ENCODE peak calls at places on chromosomes 11 and 22, in eight cellular contexts. W is kidney, R is cardiac muscle cell, D is left lung, M is GM23248, V is epithelial cell of esophagus, Y is astrocyte of the spinal cord, T is mucosa of descending colon. H is an unnamed sample.

GRCh38 chr11:67441731-67442401 is 1.4 kb downstream of the CORO1B start:
- DNase-seq in W (peak), R (no peak), D (no peak), M (no peak), V (no peak), Y (no peak), T (no peak), H (no peak)

GRCh38 chr11:71962428-71963038 is 33.7 kb downstream of the RNF121 start:
- DNase-seq in W (no peak), R (peak), D (no peak), M (peak), V (no peak), Y (peak), T (no peak), H (no peak)

GRCh38 chr11:86571273-86571948 is 101.0 kb downstream of the ME3 start:
- DNase-seq in W (no peak), R (peak), D (no peak), M (no peak), V (no peak), Y (no peak), T (no peak), H (no peak)

GRCh38 chr11:78424334-78425270 is 7.0 kb upstream of the GAB2 start:
- DNase-seq in W (no peak), R (peak), D (no peak), M (peak), V (no peak), Y (no peak), T (no peak), H (no peak)

GRCh38 chr22:35425971-35426800 is 26.2 kb downstream of the MCM5 start:
- DNase-seq in W (peak), R (no peak), D (no peak), M (peak), V (peak), Y (no peak), T (no peak), H (no peak)

GRCh38 chr11:134045799-134046635 is 22.9 kb upstream of the JAM3 start:
- DNase-seq in W (no peak), R (peak), D (no peak), M (no peak), V (peak), Y (no peak), T (no peak), H (peak)

GRCh38 chr22:48106215-48106614 is 1343.8 kb downstream of the TBC1D22A start:
- DNase-seq in W (no peak), R (no peak), D (no peak), M (no peak), V (no peak), Y (no peak), T (no peak), H (no peak)

GRCh38 chr11:6545917-6546605 is 49.0 kb downstream of the DNHD1 start:
- DNase-seq in W (no peak), R (no peak), D (no peak), M (no peak), V (no peak), Y (no peak), T (no peak), H (no peak)

GRCh38 chr11:115737875-115738274 is 233.7 kb upstream of the CADM1 start:
- DNase-seq in W (no peak), R (no peak), D (no peak), M (no peak), V (no peak), Y (no peak), T (no peak), H (no peak)

GRCh38 chr11:66706989-66707388 is 22.0 kb downstream of the SPTBN2 start:
- DNase-seq in W (no peak), R (no peak), D (no peak), M (no peak), V (no peak), Y (no peak), T (no peak), H (no peak)

GRCh38 chr22:19122752-19123492 is 710 bp upstream of the DGCR2 start:
- DNase-seq in W (no peak), R (peak), D (no peak), M (peak), V (no peak), Y (no peak), T (no peak), H (peak)

GRCh38 chr22:29784451-29785361 is 17.5 kb downstream of the UQCR10 start:
- DNase-seq in W (peak), R (peak), D (peak), M (peak), V (no peak), Y (no peak), T (no peak), H (peak)

DNA sequence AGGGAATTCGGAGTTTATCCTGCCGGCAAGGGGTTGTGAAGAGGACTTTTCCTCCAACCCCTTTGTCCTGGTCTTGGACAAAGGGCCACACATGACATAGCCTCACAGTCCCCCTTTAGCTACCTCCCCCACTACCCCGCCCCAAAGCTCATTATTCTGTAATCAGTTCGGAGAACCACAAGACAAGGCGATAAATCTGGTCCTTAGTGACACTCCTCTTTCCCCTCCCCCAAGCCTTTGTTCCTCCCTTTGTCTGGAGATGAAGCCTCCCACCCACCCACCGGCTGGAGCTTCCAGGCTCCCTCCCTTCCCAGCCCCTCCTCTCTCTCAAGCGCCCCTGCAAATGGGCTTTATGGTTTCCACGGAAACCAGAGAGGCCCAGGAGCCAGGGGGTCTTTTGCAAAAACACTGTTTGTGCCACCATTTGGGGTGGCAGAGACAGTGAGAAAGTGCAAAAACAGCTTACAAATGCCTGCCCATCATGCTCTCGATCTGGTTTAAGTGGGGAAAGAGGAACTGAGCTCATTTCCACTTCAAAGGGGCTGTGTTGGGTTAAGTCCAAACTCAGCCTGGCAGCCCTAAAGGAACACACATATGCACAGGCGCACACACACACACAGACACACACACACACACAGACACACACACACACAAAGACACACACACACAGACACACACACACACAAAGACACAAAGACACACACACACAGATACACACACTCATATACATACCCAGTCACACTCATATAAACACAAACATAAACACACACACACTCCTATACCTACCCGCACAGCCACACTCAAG is 23.6 kb downstream of the APLNR start:
- DNase-seq in W (no peak), R (peak), D (no peak), M (no peak), V (no peak), Y (peak), T (no peak), H (no peak)
- H3K4me3 ChIP-seq in W (no peak), R (no peak), D (no peak), M (no peak), V (no peak), Y (no peak), T (no peak), H (no peak)

GRCh38 chr22:45262931-45263789 is 21.6 kb upstream of the UPK3A start:
- DNase-seq in W (peak), R (no peak), D (peak), M (peak), V (no peak), Y (no peak), T (no peak), H (no peak)
- H3K4me3 ChIP-seq in W (no peak), R (no peak), D (no peak), M (no peak), V (no peak), Y (no peak), T (no peak), H (no peak)

GRCh38 chr11:120969993-120970392 is 53.9 kb upstream of the TBCEL start:
- DNase-seq in W (no peak), R (no peak), D (no peak), M (peak), V (no peak), Y (no peak), T (no peak), H (no peak)
- H3K4me3 ChIP-seq in W (no peak), R (no peak), D (no peak), M (no peak), V (no peak), Y (no peak), T (no peak), H (no peak)

DNA sequence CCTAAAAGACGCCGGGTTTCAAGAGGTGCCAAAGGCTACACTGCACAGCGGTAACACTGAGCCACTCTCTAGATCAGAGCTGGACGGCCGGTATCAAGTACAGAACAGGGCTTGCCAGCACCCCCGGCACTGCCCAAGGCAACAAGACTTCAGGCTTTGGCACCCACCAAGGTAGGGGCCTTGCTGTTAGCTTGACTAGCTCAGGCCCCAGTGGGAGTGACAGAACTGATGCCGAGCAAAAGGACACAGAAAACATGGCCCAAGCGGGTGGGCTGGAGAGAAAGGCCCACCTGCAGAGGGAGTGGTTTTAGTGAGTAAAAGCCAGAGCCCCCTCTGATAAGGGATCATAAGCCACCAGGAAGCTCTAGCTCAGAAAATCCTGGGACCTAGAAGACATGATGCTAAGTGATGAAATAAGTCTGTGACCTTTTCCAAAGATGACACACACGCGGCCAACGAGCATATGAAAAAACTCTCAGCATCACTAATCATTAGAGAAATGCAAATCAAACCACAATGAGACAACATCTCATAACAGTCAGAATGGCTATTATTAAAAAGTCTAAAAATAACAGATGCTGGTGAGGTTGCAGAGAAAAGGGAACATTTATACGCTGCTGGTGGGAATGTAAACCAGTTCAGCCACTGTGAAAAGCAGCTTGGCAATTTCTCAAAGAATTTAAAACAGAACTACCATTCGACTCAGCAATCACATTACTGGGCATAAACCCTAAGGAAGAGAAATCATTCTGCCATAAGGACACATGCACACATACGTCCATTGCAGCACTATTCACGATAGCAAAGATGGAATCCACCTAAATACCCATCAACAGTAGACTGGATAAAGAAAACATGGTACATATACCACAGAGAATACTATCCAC is 12.9 kb downstream of the EHD1 start:
- DNase-seq in W (no peak), R (peak), D (no peak), M (peak), V (peak), Y (peak), T (no peak), H (no peak)
- H3K4me3 ChIP-seq in W (no peak), R (no peak), D (no peak), M (peak), V (no peak), Y (no peak), T (no peak), H (no peak)

DNA sequence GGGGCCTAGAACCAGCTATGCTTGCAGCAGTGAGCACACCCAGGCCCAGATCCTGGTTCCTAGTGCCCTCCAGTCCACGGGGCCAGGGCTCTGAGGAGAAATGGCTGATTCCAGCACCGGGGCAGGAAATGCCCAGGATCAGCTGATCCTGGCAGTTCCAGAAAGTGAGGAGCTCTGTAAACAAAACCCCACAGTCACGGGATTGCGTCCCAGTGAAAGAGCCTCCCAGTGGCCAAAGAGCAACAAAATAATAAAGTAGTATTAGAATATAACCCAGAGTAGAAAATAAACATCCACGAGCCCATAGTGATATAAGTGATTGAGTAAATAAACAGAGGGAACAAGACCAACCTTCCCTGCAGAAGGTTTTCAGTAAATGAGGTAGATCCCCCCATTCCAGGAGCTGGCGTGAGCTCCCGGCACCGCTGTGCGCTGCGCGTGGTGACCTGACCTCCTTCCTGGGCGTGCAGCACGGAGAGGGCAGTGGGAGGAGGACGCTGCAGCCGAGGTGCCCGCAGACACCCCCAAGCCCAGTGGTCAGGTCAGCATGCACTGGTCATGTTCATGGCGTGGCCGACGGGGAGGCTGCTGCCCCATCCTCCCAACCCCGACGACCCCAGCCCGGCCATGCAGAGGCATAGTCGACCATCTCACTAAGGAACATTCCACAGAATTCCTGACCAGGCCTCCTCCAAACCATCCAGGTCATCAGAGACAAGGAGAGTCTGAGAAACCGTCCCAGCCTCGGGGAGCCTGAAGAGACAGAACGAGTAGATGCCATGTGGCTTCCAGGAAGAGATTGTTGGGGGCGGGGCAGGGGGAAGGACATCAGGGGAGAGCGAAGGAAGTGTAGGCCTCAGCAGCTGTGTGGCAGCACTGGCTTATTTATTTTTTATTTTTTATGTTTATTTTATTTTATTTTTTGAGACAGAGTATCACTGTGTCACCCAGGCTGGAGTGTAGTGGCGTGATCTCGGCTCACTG is 19.9 kb downstream of the PTDSS2 start:
- DNase-seq in W (peak), R (peak), D (peak), M (peak), V (peak), Y (peak), T (no peak), H (peak)
- H3K4me3 ChIP-seq in W (peak), R (no peak), D (no peak), M (peak), V (peak), Y (no peak), T (no peak), H (no peak)

GRCh38 chr11:124760806-124761205 is 1.3 kb downstream of the ESAM start:
- DNase-seq in W (no peak), R (no peak), D (no peak), M (no peak), V (no peak), Y (no peak), T (no peak), H (no peak)

GRCh38 chr11:124762624-124763155 is 600 bp upstream of the ESAM start:
- DNase-seq in W (peak), R (no peak), D (no peak), M (peak), V (no peak), Y (no peak), T (peak), H (no peak)

GRCh38 chr11:124761301-124762021 is 629 bp downstream of the ESAM start:
- DNase-seq in W (no peak), R (no peak), D (no peak), M (no peak), V (no peak), Y (no peak), T (no peak), H (no peak)

GRCh38 chr11:124763156-124763947 is 1.3 kb upstream of the ESAM start:
- DNase-seq in W (peak), R (peak), D (peak), M (peak), V (peak), Y (peak), T (peak), H (peak)

DNA sequence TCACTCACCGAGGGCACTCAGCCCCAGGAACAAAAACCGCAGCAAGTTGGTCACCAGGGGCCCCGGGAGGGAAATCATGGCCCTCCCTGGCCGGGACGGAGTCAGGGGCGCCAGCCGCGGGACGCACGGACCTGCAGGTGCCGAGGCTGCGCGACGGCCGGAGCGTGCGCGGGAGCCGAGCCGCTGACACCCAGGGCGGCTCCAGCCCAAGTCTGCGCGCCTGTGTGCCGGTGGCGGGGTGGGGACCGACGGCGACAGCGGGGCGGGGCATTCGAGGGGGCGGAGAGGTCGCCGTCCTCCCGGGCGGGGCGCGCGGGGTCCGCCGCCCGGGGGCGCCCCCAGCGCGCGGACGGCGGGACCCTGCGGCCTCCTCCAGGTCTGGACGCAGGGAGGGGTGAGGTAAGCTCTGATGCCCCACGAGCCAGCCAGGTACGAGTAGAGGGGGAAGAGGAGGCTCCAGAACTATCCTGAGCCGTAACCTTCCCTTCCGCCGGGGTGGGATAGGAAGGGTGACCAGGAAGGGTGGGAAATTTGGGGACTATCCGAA is at the start of gene ESAM:
- DNase-seq in W (peak), R (no peak), D (peak), M (peak), V (no peak), Y (no peak), T (peak), H (no peak)
- H3K4me3 ChIP-seq in W (peak), R (peak), D (peak), M (peak), V (peak), Y (peak), T (peak), H (peak)